ENCODE peak calls at places on chromosomes 13 and 19, in ten cellular contexts. B, E, W, H, A, J, M, I, D and X are unnamed samples.

GRCh38 chr13:37138917-37139316 is 33.5 kb upstream of the CSNK1A1L start:
- DNase-seq in W (no peak), M (no peak), B (no peak), E (no peak), H (no peak), J (no peak), I (no peak), A (no peak), D (no peak), X (no peak)

GRCh38 chr13:87172166-87172825 is 498.9 kb upstream of the SLITRK5 start:
- DNase-seq in J (no peak), B (no peak), I (no peak), M (no peak), H (no peak), W (no peak), A (no peak), E (no peak), D (no peak), X (no peak)

GRCh38 chr13:24640752-24641151 is 39.5 kb upstream of the ATP12A start:
- DNase-seq in I (no peak), W (no peak), A (no peak), B (no peak), D (no peak), H (no peak), J (no peak), E (no peak), M (no peak), X (no peak)

GRCh38 chr13:42812311-42812710 is 30.9 kb downstream of the FAM216B start:
- DNase-seq in B (no peak), D (no peak), W (no peak), I (no peak), A (peak; percentile 26), H (no peak), J (no peak), E (no peak), M (no peak), X (no peak)

GRCh38 chr13:95784891-95785290 is 108.0 kb downstream of the DNAJC3 start:
- DNase-seq in E (no peak), D (no peak), M (no peak), B (no peak), H (no peak), W (no peak), J (no peak), A (peak; percentile 49), I (no peak), X (no peak)

GRCh38 chr13:31204592-31204991 is 4.8 kb downstream of the B3GLCT start:
- DNase-seq in J (no peak), M (no peak), D (no peak), E (no peak), H (no peak), A (peak; percentile 61), W (no peak), I (no peak), B (no peak), X (no peak)

GRCh38 chr19:5452594-5453565 is 2.3 kb upstream of the ZNRF4 start:
- DNase-seq in H (no peak), M (no peak), J (no peak), W (no peak), B (no peak), A (peak; percentile 14), E (no peak), D (no peak), I (no peak), X (no peak)

GRCh38 chr13:49308104-49308875 is 60.6 kb downstream of the CDADC1 start:
- DNase-seq in J (no peak), E (peak; percentile 76), I (peak; percentile 61), W (peak; percentile 85), A (peak; percentile 81), H (peak; percentile 71), M (peak; percentile 72), B (peak; percentile 93), D (peak; percentile 78), X (no peak)

GRCh38 chr13:99686157-99686572 is 184.9 kb downstream of the TM9SF2 start:
- DNase-seq in M (no peak), E (peak; percentile 54), H (peak; percentile 30), B (no peak), J (no peak), I (no peak), D (no peak), W (no peak), A (peak; percentile 14), X (no peak)

GRCh38 chr13:52070929-52071523 is 46.5 kb downstream of the UTP14C start:
- DNase-seq in I (no peak), A (peak; percentile 48), E (no peak), W (no peak), D (no peak), H (no peak), J (no peak), B (no peak), M (no peak), X (no peak)

GRCh38 chr19:28023064-28023463 is 1189.9 kb downstream of the UQCRFS1 start:
- DNase-seq in W (no peak), A (peak; percentile 16), H (no peak), D (no peak), I (no peak), J (no peak), M (no peak), E (no peak), B (no peak), X (no peak)

GRCh38 chr13:53342623-53343022 is 314.0 kb downstream of the OLFM4 start:
- DNase-seq in A (no peak), D (no peak), W (no peak), M (no peak), J (no peak), B (no peak), H (no peak), I (no peak), E (no peak), X (no peak)

GRCh38 chr13:99307648-99308339 is 595 bp upstream of the GPR183 start:
- DNase-seq in W (no peak), D (no peak), M (peak; percentile 85), B (no peak), H (no peak), A (peak; percentile 61), J (no peak), I (no peak), E (no peak), X (no peak)

GRCh38 chr13:109744512-109745051 is 41.8 kb downstream of the IRS2 start:
- DNase-seq in I (peak; percentile 59), W (peak; percentile 32), H (no peak), M (no peak), E (no peak), B (no peak), J (no peak), A (peak; percentile 96), D (no peak), X (no peak)

GRCh38 chr19:8335343-8336071 is 7.6 kb downstream of the KANK3 start:
- DNase-seq in H (no peak), E (no peak), W (no peak), M (no peak), B (no peak), J (no peak), D (peak; percentile 69), I (no peak), A (no peak), X (peak; percentile 68)

GRCh38 chr13:25372275-25373081 is 704 bp downstream of the ATP8A2 start:
- DNase-seq in H (no peak), W (no peak), D (no peak), J (no peak), I (no peak), B (no peak), A (no peak), M (no peak), E (no peak), X (no peak)

GRCh38 chr13:55345197-55345596 is 1795.5 kb upstream of the PRR20A start:
- DNase-seq in E (no peak), B (no peak), D (no peak), M (no peak), J (no peak), W (no peak), A (no peak), I (no peak), H (no peak), X (no peak)

GRCh38 chr19:39265321-39265916 is 2.8 kb upstream of the IFNL2 start:
- DNase-seq in A (no peak), I (peak; percentile 72), W (no peak), J (no peak), D (peak; percentile 52), E (no peak), B (no peak), M (no peak), H (no peak), X (no peak)

GRCh38 chr19:51724543-51724942 is 752 bp upstream of the HAS1 start:
- DNase-seq in I (no peak), A (peak; percentile 52), B (no peak), E (no peak), M (no peak), H (no peak), J (no peak), W (peak; percentile 57), D (no peak), X (no peak)

GRCh38 chr13:21576424-21576823 is 27.5 kb downstream of the MICU2 start:
- DNase-seq in M (no peak), E (no peak), I (no peak), A (peak; percentile 7), D (no peak), H (no peak), B (no peak), W (no peak), J (no peak), X (no peak)

GRCh38 chr19:31511098-31511497 is 161.9 kb upstream of the TSHZ3 start:
- DNase-seq in A (no peak), I (no peak), E (no peak), J (no peak), M (no peak), H (no peak), B (no peak), D (no peak), W (no peak), X (no peak)

GRCh38 chr19:41570179-41570578 is 5.8 kb upstream of the CEACAM21 start:
- DNase-seq in E (no peak), B (no peak), D (no peak), W (no peak), H (no peak), J (no peak), I (no peak), M (no peak), A (no peak), X (no peak)
- H3K27me3 ChIP-seq in E (peaks cover 7% of the 10 kb centered on the region), B (no peaks in the 10 kb centered on the region), D (peaks cover 1% of the 10 kb centered on the region), W (peaks cover 19% of the 10 kb centered on the region), H (peaks cover 42% of the 10 kb centered on the region), J (no peaks in the 10 kb centered on the region), I (peaks cover 39% of the 10 kb centered on the region), M (peaks cover under 1% of the 10 kb centered on the region), A (no peaks in the 10 kb centered on the region), X (no peaks in the 10 kb centered on the region)

GRCh38 chr19:6532244-6532999 is 1.6 kb downstream of the TNFSF9 start:
- DNase-seq in W (no peak), I (no peak), H (no peak), J (peak; percentile 54), E (no peak), A (no peak), M (no peak), D (no peak), B (no peak), X (peak; percentile 85)
- H3K4me3 ChIP-seq in W (peak overlapping the region; percentile 74), I (peak overlapping the region; percentile 56), H (no peak overlapping the region), J (peak overlapping the region; percentile 80), E (no peak overlapping the region), A (no peak overlapping the region), M (peak overlapping the region; percentile 77), D (peak overlapping the region; percentile 78), B (no peak overlapping the region), X (peak overlapping the region; percentile 98)

GRCh38 chr13:113531041-113531873 is 40.7 kb upstream of the DCUN1D2 start:
- DNase-seq in H (no peak), B (no peak), W (no peak), A (no peak), M (no peak), J (no peak), D (peak; percentile 52), I (no peak), E (no peak), X (no peak)
- TF ChIP-seq CTCF in H (no peak), B (no peak), W (no peak), A (no peak), M (no peak), J (no peak), D (no peak), I (no peak), E (no peak), X (no peak)

GRCh38 chr13:27919299-27919933 is 384 bp upstream of the PDX1 start:
- DNase-seq in M (no peak), E (no peak), A (no peak), J (no peak), I (no peak), H (no peak), W (no peak), B (no peak), D (no peak), X (no peak)
- H3K27me3 ChIP-seq in M (peaks cover 32% of the 10 kb centered on the region), E (no peaks in the 10 kb centered on the region), A (peaks cover 100% of the 10 kb centered on the region), J (peaks cover 29% of the 10 kb centered on the region), I (peaks cover 100% of the 10 kb centered on the region), H (peaks cover 100% of the 10 kb centered on the region), W (peaks cover 100% of the 10 kb centered on the region), B (peaks cover 6% of the 10 kb centered on the region), D (peaks cover 100% of the 10 kb centered on the region), X (no peaks in the 10 kb centered on the region)